ENCODE peak calls at places on chromosomes 7 and 10, in ten cellular contexts. One of them, this sample, is unnamed.
A peak's percentile ranks its signal among the peaks of the same experiment; 100 is the strongest.

GRCh38 chr7:78530351-78530750 is 731.8 kb downstream of the PHTF2 start:
- DNase-seq in chondrocyte: no peak
- DNase-seq in mucosa of descending colon: no peak
- DNase-seq in fibroblast of lung: peak; percentile 15
- DNase-seq in GM12865: no peak
- DNase-seq in osteocyte: no peak
- DNase-seq in astrocyte of the spinal cord: peak; percentile 57
- DNase-seq in ovary: no peak
- DNase-seq in upper lobe of right lung: no peak
- DNase-seq in tibial artery: no peak
- DNase-seq in this sample: no peak

GRCh38 chr7:96589038-96589437 is 120.6 kb downstream of the SEM1 start:
- DNase-seq in tibial artery: no peak
- DNase-seq in GM12865: no peak
- DNase-seq in fibroblast of lung: no peak
- DNase-seq in astrocyte of the spinal cord: no peak
- DNase-seq in upper lobe of right lung: no peak
- DNase-seq in osteocyte: no peak
- DNase-seq in ovary: no peak
- DNase-seq in mucosa of descending colon: no peak
- DNase-seq in chondrocyte: peak; percentile 72
- DNase-seq in this sample: no peak

GRCh38 chr7:91045626-91046025 is 218.6 kb upstream of the FZD1 start:
- DNase-seq in ovary: no peak
- DNase-seq in upper lobe of right lung: no peak
- DNase-seq in fibroblast of lung: no peak
- DNase-seq in mucosa of descending colon: no peak
- DNase-seq in tibial artery: no peak
- DNase-seq in astrocyte of the spinal cord: no peak
- DNase-seq in GM12865: no peak
- DNase-seq in chondrocyte: no peak
- DNase-seq in osteocyte: no peak
- DNase-seq in this sample: no peak

GRCh38 chr10:61902448-61903183 is 1.1 kb downstream of the ARID5B start:
- DNase-seq in fibroblast of lung: peak; percentile 83
- DNase-seq in tibial artery: no peak
- DNase-seq in GM12865: peak; percentile 76
- DNase-seq in chondrocyte: no peak
- DNase-seq in upper lobe of right lung: no peak
- DNase-seq in mucosa of descending colon: peak; percentile 35
- DNase-seq in astrocyte of the spinal cord: peak; percentile 83
- DNase-seq in osteocyte: no peak
- DNase-seq in ovary: peak; percentile 34
- DNase-seq in this sample: peak; percentile 71

GRCh38 chr10:95331596-95332130 is 40.9 kb upstream of the PDLIM1 start:
- DNase-seq in upper lobe of right lung: no peak
- DNase-seq in osteocyte: no peak
- DNase-seq in tibial artery: no peak
- DNase-seq in mucosa of descending colon: no peak
- DNase-seq in chondrocyte: no peak
- DNase-seq in GM12865: no peak
- DNase-seq in fibroblast of lung: no peak
- DNase-seq in astrocyte of the spinal cord: no peak
- DNase-seq in ovary: no peak
- DNase-seq in this sample: no peak

GRCh38 chr10:104816501-104816900 is 175.4 kb downstream of the SORCS3 start:
- DNase-seq in osteocyte: no peak
- DNase-seq in GM12865: no peak
- DNase-seq in mucosa of descending colon: no peak
- DNase-seq in tibial artery: no peak
- DNase-seq in astrocyte of the spinal cord: no peak
- DNase-seq in upper lobe of right lung: no peak
- DNase-seq in fibroblast of lung: no peak
- DNase-seq in ovary: no peak
- DNase-seq in chondrocyte: no peak
- DNase-seq in this sample: no peak

GRCh38 chr7:84844771-84845170 is 342.1 kb downstream of the SEMA3D start:
- DNase-seq in fibroblast of lung: no peak
- DNase-seq in mucosa of descending colon: no peak
- DNase-seq in astrocyte of the spinal cord: no peak
- DNase-seq in upper lobe of right lung: no peak
- DNase-seq in ovary: no peak
- DNase-seq in osteocyte: no peak
- DNase-seq in GM12865: no peak
- DNase-seq in tibial artery: no peak
- DNase-seq in chondrocyte: no peak
- DNase-seq in this sample: no peak

GRCh38 chr10:94623572-94623971 is 60.0 kb upstream of the CYP2C18 start:
- DNase-seq in upper lobe of right lung: no peak
- DNase-seq in chondrocyte: no peak
- DNase-seq in tibial artery: no peak
- DNase-seq in mucosa of descending colon: no peak
- DNase-seq in astrocyte of the spinal cord: no peak
- DNase-seq in GM12865: no peak
- DNase-seq in osteocyte: no peak
- DNase-seq in fibroblast of lung: no peak
- DNase-seq in ovary: no peak
- DNase-seq in this sample: no peak

GRCh38 chr10:4847580-4848020 is 21.6 kb downstream of the AKR1E2 start:
- DNase-seq in GM12865: no peak
- DNase-seq in astrocyte of the spinal cord: peak; percentile 85
- DNase-seq in ovary: no peak
- DNase-seq in osteocyte: no peak
- DNase-seq in chondrocyte: no peak
- DNase-seq in tibial artery: no peak
- DNase-seq in fibroblast of lung: peak; percentile 90
- DNase-seq in upper lobe of right lung: no peak
- DNase-seq in mucosa of descending colon: no peak
- DNase-seq in this sample: no peak

GRCh38 chr10:68561804-68562649 is 1.9 kb downstream of the TET1 start:
- DNase-seq in upper lobe of right lung: no peak
- DNase-seq in astrocyte of the spinal cord: peak; percentile 30
- DNase-seq in osteocyte: no peak
- DNase-seq in ovary: no peak
- DNase-seq in fibroblast of lung: peak; percentile 42
- DNase-seq in GM12865: no peak
- DNase-seq in tibial artery: peak; percentile 55
- DNase-seq in chondrocyte: no peak
- DNase-seq in mucosa of descending colon: no peak
- DNase-seq in this sample: no peak

DNA sequence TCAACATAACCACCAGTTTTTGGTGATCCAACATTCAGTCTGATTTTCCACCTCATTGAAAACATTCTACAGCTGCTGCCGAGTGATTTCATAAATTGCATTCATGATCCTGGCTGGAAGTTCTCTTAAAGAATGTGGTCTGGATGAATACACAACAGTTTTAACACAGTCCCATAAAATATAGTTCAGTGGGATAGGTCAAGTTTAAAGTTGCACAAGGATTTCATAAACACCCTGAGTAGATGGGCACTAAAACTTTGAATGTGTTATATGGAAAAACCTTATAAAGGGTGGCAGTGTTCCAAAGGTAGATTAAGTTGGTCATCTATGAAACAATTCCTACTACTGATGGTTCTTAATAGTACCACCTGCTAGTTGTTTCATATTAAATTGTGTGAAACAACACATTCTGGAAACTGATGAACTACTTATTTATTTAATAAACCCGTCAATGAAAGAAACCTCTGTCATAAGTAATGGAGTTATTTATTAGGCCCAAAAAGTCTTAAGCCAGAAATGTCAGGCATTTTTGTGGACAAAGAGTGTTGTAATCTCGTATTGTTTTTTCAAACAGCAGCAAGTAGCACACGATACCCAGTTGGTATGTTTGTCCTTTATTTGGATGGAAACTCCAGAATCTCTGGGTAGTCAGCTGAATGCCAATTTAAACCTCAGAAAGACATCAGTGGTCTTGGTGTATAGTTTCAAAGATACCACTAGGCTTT is 14.3 kb upstream of the RPA3 start:
- DNase-seq in GM12865: no peak
- DNase-seq in fibroblast of lung: peak; percentile 63
- DNase-seq in astrocyte of the spinal cord: peak; percentile 56
- DNase-seq in ovary: no peak
- DNase-seq in tibial artery: no peak
- DNase-seq in upper lobe of right lung: no peak
- DNase-seq in osteocyte: no peak
- DNase-seq in chondrocyte: no peak
- DNase-seq in mucosa of descending colon: no peak
- DNase-seq in this sample: no peak
- TF ChIP-seq CTCF in GM12865: no peak
- TF ChIP-seq CTCF in fibroblast of lung: no peak
- TF ChIP-seq CTCF in astrocyte of the spinal cord: no peak
- TF ChIP-seq CTCF in ovary: no peak
- TF ChIP-seq CTCF in tibial artery: no peak
- TF ChIP-seq CTCF in upper lobe of right lung: no peak
- TF ChIP-seq CTCF in osteocyte: no peak
- TF ChIP-seq CTCF in chondrocyte: no peak
- TF ChIP-seq CTCF in mucosa of descending colon: no peak
- TF ChIP-seq CTCF in this sample: no peak

GRCh38 chr10:35375091-35375765 is 38.9 kb downstream of the CCNY start:
- DNase-seq in astrocyte of the spinal cord: peak; percentile 32
- DNase-seq in upper lobe of right lung: no peak
- DNase-seq in fibroblast of lung: no peak
- DNase-seq in GM12865: no peak
- DNase-seq in osteocyte: no peak
- DNase-seq in chondrocyte: no peak
- DNase-seq in ovary: no peak
- DNase-seq in mucosa of descending colon: no peak
- DNase-seq in tibial artery: no peak
- DNase-seq in this sample: no peak
- TF ChIP-seq CTCF in astrocyte of the spinal cord: no peak
- TF ChIP-seq CTCF in upper lobe of right lung: no peak
- TF ChIP-seq CTCF in fibroblast of lung: no peak
- TF ChIP-seq CTCF in GM12865: no peak
- TF ChIP-seq CTCF in osteocyte: no peak
- TF ChIP-seq CTCF in chondrocyte: no peak
- TF ChIP-seq CTCF in ovary: no peak
- TF ChIP-seq CTCF in mucosa of descending colon: no peak
- TF ChIP-seq CTCF in tibial artery: no peak
- TF ChIP-seq CTCF in this sample: no peak

DNA sequence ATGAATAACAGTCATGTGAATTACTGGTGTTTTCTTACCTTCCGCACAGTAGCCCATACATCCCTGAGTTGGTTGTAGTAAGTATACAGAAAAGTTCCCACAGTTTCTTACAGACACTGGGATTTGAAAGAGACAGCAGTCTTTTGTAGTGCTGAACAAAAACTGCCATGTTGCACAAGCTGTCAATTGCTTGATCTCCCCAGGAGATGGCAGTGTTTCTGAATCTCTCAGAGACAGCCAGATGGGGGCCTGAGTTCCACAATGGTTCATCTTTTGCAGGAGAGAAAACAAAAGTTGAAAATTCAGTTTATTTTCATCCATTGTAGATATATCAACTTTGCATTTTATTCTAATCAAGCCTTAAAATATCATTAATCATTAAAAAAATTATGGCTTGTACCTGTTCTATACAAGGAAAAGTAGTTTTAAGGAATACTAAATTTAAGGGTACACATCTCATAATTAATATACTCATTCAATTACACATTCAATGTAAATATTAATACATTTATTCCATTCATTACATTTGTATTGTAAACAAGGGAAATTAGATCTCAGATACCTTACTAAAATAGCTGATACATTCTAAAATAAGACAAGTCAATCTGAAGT is 14.5 kb downstream of the VWDE start:
- DNase-seq in ovary: no peak
- DNase-seq in mucosa of descending colon: no peak
- DNase-seq in astrocyte of the spinal cord: peak; percentile 70
- DNase-seq in fibroblast of lung: peak; percentile 72
- DNase-seq in upper lobe of right lung: no peak
- DNase-seq in GM12865: peak; percentile 69
- DNase-seq in osteocyte: no peak
- DNase-seq in tibial artery: no peak
- DNase-seq in chondrocyte: no peak
- DNase-seq in this sample: no peak
- TF ChIP-seq CTCF in ovary: no peak
- TF ChIP-seq CTCF in mucosa of descending colon: no peak
- TF ChIP-seq CTCF in astrocyte of the spinal cord: peak; percentile 90
- TF ChIP-seq CTCF in fibroblast of lung: peak; percentile 96
- TF ChIP-seq CTCF in upper lobe of right lung: peak; percentile 70
- TF ChIP-seq CTCF in GM12865: peak; percentile 79
- TF ChIP-seq CTCF in osteocyte: peak; percentile 83
- TF ChIP-seq CTCF in tibial artery: peak; percentile 28
- TF ChIP-seq CTCF in chondrocyte: peak; percentile 89
- TF ChIP-seq CTCF in this sample: peak; percentile 37

GRCh38 chr7:113383638-113384037 is 265.3 kb upstream of the SMIM30 start:
- DNase-seq in mucosa of descending colon: no peak
- DNase-seq in astrocyte of the spinal cord: no peak
- DNase-seq in ovary: no peak
- DNase-seq in osteocyte: no peak
- DNase-seq in upper lobe of right lung: no peak
- DNase-seq in tibial artery: no peak
- DNase-seq in fibroblast of lung: no peak
- DNase-seq in GM12865: no peak
- DNase-seq in chondrocyte: no peak
- DNase-seq in this sample: no peak

GRCh38 chr7:113392421-113392820 is 274.1 kb upstream of the SMIM30 start:
- DNase-seq in astrocyte of the spinal cord: no peak
- DNase-seq in upper lobe of right lung: no peak
- DNase-seq in tibial artery: no peak
- DNase-seq in GM12865: no peak
- DNase-seq in fibroblast of lung: no peak
- DNase-seq in chondrocyte: no peak
- DNase-seq in ovary: no peak
- DNase-seq in mucosa of descending colon: no peak
- DNase-seq in osteocyte: no peak
- DNase-seq in this sample: no peak

GRCh38 chr7:113392841-113393540 is 274.6 kb upstream of the SMIM30 start:
- DNase-seq in upper lobe of right lung: no peak
- DNase-seq in ovary: no peak
- DNase-seq in fibroblast of lung: no peak
- DNase-seq in osteocyte: no peak
- DNase-seq in chondrocyte: no peak
- DNase-seq in mucosa of descending colon: no peak
- DNase-seq in tibial artery: no peak
- DNase-seq in astrocyte of the spinal cord: no peak
- DNase-seq in GM12865: no peak
- DNase-seq in this sample: no peak

GRCh38 chr7:113394856-113395255 is 276.5 kb upstream of the SMIM30 start:
- DNase-seq in fibroblast of lung: no peak
- DNase-seq in chondrocyte: no peak
- DNase-seq in osteocyte: no peak
- DNase-seq in mucosa of descending colon: no peak
- DNase-seq in GM12865: no peak
- DNase-seq in astrocyte of the spinal cord: peak; percentile 46
- DNase-seq in tibial artery: no peak
- DNase-seq in upper lobe of right lung: no peak
- DNase-seq in ovary: no peak
- DNase-seq in this sample: no peak

DNA sequence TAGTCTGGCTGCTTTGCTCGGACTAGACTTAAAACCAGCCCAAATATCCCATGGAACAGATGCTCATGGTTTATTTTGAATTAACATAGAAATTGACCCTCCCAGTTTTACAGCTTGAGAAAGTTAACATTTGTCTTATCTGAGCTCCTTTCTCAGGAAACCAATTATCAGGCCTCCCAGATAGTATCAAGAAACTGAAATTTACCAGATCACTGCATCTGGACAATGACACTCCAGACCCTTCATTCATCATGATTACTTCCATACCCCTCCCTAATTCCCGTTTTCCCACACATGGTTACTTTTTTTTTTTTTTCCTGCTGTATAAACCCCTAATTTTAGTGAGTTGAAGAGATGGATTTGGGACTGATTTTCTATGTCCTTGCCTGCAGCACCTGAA is 270.9 kb upstream of the SMIM30 start:
- DNase-seq in mucosa of descending colon: no peak
- DNase-seq in GM12865: no peak
- DNase-seq in chondrocyte: no peak
- DNase-seq in astrocyte of the spinal cord: no peak
- DNase-seq in tibial artery: no peak
- DNase-seq in fibroblast of lung: no peak
- DNase-seq in upper lobe of right lung: no peak
- DNase-seq in ovary: no peak
- DNase-seq in osteocyte: no peak
- DNase-seq in this sample: no peak
- TF ChIP-seq CTCF in mucosa of descending colon: no peak
- TF ChIP-seq CTCF in GM12865: no peak
- TF ChIP-seq CTCF in chondrocyte: no peak
- TF ChIP-seq CTCF in astrocyte of the spinal cord: no peak
- TF ChIP-seq CTCF in tibial artery: no peak
- TF ChIP-seq CTCF in fibroblast of lung: no peak
- TF ChIP-seq CTCF in upper lobe of right lung: no peak
- TF ChIP-seq CTCF in ovary: no peak
- TF ChIP-seq CTCF in osteocyte: no peak
- TF ChIP-seq CTCF in this sample: no peak